ENCODE peak calls at places on chromosomes 3 and 15, in nine cellular contexts. W is A172, Y is cardiac muscle cell, U is Panc1, O is right atrium auricular region, I is HTR-8/SVneo, G is GM10248, J is HT-29, R is fibroblast of pulmonary artery. L is an unnamed sample.

GRCh38 chr3:118412503-118412902 is 622.1 kb downstream of the IGSF11 start:
- DNase-seq in O (no peak), U (no peak), Y (no peak), R (no peak), J (no peak), I (no peak), G (no peak), W (no peak), L (no peak)

GRCh38 chr3:128367726-128368125 is 99.0 kb downstream of the DNAJB8 start:
- DNase-seq in J (peak), I (peak), U (no peak), O (no peak), W (peak), R (no peak), G (no peak), Y (no peak), L (peak)

GRCh38 chr3:171584100-171584499 is 123.9 kb upstream of the TNIK start:
- DNase-seq in G (no peak), R (no peak), W (no peak), U (no peak), Y (no peak), J (no peak), O (no peak), I (no peak), L (no peak)

GRCh38 chr3:129375099-129375498 is 53.3 kb downstream of the EFCAB12 start:
- DNase-seq in R (no peak), O (no peak), G (no peak), I (no peak), J (no peak), U (no peak), Y (no peak), W (no peak), L (no peak)

GRCh38 chr15:41079717-41080116 is 36.4 kb downstream of the INO80 start:
- DNase-seq in O (no peak), J (no peak), Y (no peak), R (no peak), U (no peak), I (no peak), W (no peak), G (no peak), L (no peak)

GRCh38 chr3:178084938-178085816 is 451.1 kb upstream of the KCNMB2 start:
- DNase-seq in Y (peak), G (no peak), U (no peak), I (no peak), W (peak), O (peak), J (peak), R (peak), L (peak)

GRCh38 chr3:114519415-114519814 is 225.6 kb downstream of the TIGIT start:
- DNase-seq in W (peak), J (peak), R (peak), G (peak), I (no peak), O (no peak), U (no peak), Y (peak), L (peak)

GRCh38 chr15:40456299-40456712 is 14.5 kb upstream of the CHST14 start:
- DNase-seq in U (no peak), Y (no peak), G (no peak), R (no peak), I (no peak), O (no peak), W (no peak), J (no peak), L (no peak)

GRCh38 chr3:63458405-63458804 is 180.3 kb downstream of the SYNPR start:
- DNase-seq in I (no peak), Y (no peak), O (no peak), U (no peak), W (no peak), R (no peak), J (no peak), G (no peak), L (no peak)

GRCh38 chr3:192187485-192188051 is 539.8 kb downstream of the FGF12 start:
- DNase-seq in Y (peak), R (no peak), W (peak), I (no peak), U (no peak), J (no peak), G (no peak), O (no peak), L (no peak)

GRCh38 chr3:179015551-179016020 is 56.0 kb downstream of the ZMAT3 start:
- DNase-seq in Y (peak), U (peak), R (peak), I (peak), W (peak), G (peak), O (no peak), J (peak), L (peak)

GRCh38 chr3:112781611-112782010 is 65.1 kb downstream of the CD200R1L start:
- DNase-seq in Y (no peak), I (no peak), W (no peak), G (no peak), U (no peak), O (no peak), R (no peak), J (no peak), L (peak)

GRCh38 chr3:138786788-138787276 is 47.9 kb downstream of the PIK3CB start:
- DNase-seq in R (peak), G (peak), U (no peak), I (peak), W (no peak), J (no peak), O (no peak), Y (peak), L (no peak)

GRCh38 chr3:31882895-31883294 is 98.2 kb downstream of the OSBPL10 start:
- DNase-seq in W (no peak), U (no peak), Y (no peak), I (no peak), G (no peak), J (no peak), R (no peak), O (no peak), L (no peak)

GRCh38 chr15:73628976-73629854 is 4.0 kb downstream of the NPTN start:
- DNase-seq in Y (peak), W (no peak), U (no peak), G (no peak), I (no peak), O (no peak), R (no peak), J (no peak), L (no peak)

GRCh38 chr3:129446926-129447325 is 6.9 kb downstream of the IFT122 start:
- DNase-seq in I (no peak), G (no peak), Y (no peak), O (no peak), J (no peak), W (no peak), U (no peak), R (no peak), L (no peak)

GRCh38 chr3:50708620-50709019 is 33.9 kb downstream of the DOCK3 start:
- DNase-seq in I (no peak), W (no peak), J (no peak), U (no peak), R (no peak), Y (no peak), G (no peak), O (no peak), L (no peak)

GRCh38 chr15:22949074-22949547 is 31.1 kb downstream of the CYFIP1 start:
- DNase-seq in J (peak), G (no peak), R (peak), Y (peak), I (no peak), W (peak), O (peak), U (no peak), L (peak)

GRCh38 chr3:52614689-52615088 is 71.0 kb downstream of the PBRM1 start:
- DNase-seq in O (no peak), Y (peak), I (no peak), W (peak), R (no peak), G (no peak), U (no peak), J (no peak), L (no peak)

GRCh38 chr15:68149059-68149458 is 56.1 kb downstream of the CALML4 start:
- DNase-seq in R (peak), G (no peak), J (no peak), O (no peak), W (no peak), I (peak), U (no peak), Y (peak), L (no peak)

GRCh38 chr3:72270072-72270611 is 485.2 kb upstream of the PROK2 start:
- DNase-seq in R (peak), J (no peak), I (peak), U (peak), W (peak), G (no peak), Y (peak), O (peak), L (peak)